ENCODE peak calls at places on chromosomes 12 and 14, in ten cellular contexts. E is activated CD8-positive, alpha-beta T cell treated with anti-CD3 and anti-CD28 coated beads for 36 hours; Y is cardiac fibroblast; S is glutamatergic neuron; B is Calu3; D is AG10803; N is OCI-LY7; P is heart left ventricle; H is nephron progenitor cell; L is fibroblast of mammary gland. V is an unnamed sample.

GRCh38 chr14:70448633-70449032 is 3.3 kb upstream of the ADAM21 start:
- DNase-seq in E (no peak), D (peak), L (peak), S (no peak), H (no peak), Y (peak), N (no peak), P (no peak), B (no peak), V (no peak)

GRCh38 chr12:92242917-92243316 is 97.3 kb upstream of the BTG1 start:
- DNase-seq in D (peak), L (peak), H (no peak), N (no peak), Y (peak), E (no peak), B (no peak), P (no peak), S (no peak), V (no peak)

GRCh38 chr12:111337371-111337770 is 31.5 kb downstream of the PHETA1 start:
- DNase-seq in E (no peak), H (no peak), L (no peak), Y (no peak), P (no peak), N (no peak), S (no peak), D (no peak), B (no peak), V (no peak)

GRCh38 chr12:17478908-17479673 is 610.9 kb downstream of the RERGL start:
- DNase-seq in S (no peak), B (no peak), P (no peak), E (no peak), D (no peak), L (no peak), Y (no peak), N (no peak), H (no peak), V (no peak)

GRCh38 chr14:22564463-22564862 is 24.6 kb downstream of the DAD1 start:
- DNase-seq in Y (no peak), S (no peak), D (no peak), B (no peak), H (no peak), L (no peak), E (no peak), P (no peak), N (no peak), V (no peak)

GRCh38 chr12:123992118-123992825 is 19.3 kb downstream of the ZNF664 start:
- DNase-seq in E (no peak), L (no peak), Y (no peak), S (no peak), P (no peak), D (no peak), H (no peak), B (no peak), N (no peak), V (no peak)

GRCh38 chr12:16788888-16789790 is 183.2 kb upstream of the LMO3 start:
- DNase-seq in D (no peak), Y (no peak), N (no peak), H (peak), S (no peak), B (no peak), L (no peak), P (no peak), E (no peak), V (no peak)

GRCh38 chr12:76470028-76470939 is 89.3 kb downstream of the OSBPL8 start:
- DNase-seq in E (peak), P (no peak), D (peak), N (no peak), S (no peak), L (peak), B (peak), Y (peak), H (no peak), V (no peak)

GRCh38 chr14:37597538-37598084 is 2.2 kb downstream of the TTC6 start:
- DNase-seq in L (peak), Y (no peak), H (peak), N (no peak), P (no peak), E (no peak), D (peak), B (no peak), S (peak), V (peak)

GRCh38 chr12:128966411-128966810 is 113.1 kb downstream of the GLT1D1 start:
- DNase-seq in L (no peak), S (no peak), D (no peak), H (no peak), Y (no peak), E (no peak), B (no peak), N (peak), P (no peak), V (no peak)

GRCh38 chr12:12029653-12030052 is 41.1 kb upstream of the BCL2L14 start:
- DNase-seq in D (no peak), H (no peak), B (no peak), E (no peak), L (no peak), Y (no peak), S (no peak), P (no peak), N (no peak), V (no peak)

GRCh38 chr12:18462437-18462836 is 201.1 kb downstream of the PIK3C2G start:
- DNase-seq in N (no peak), S (no peak), H (no peak), E (no peak), D (peak), B (no peak), P (no peak), L (peak), Y (peak), V (no peak)

GRCh38 chr12:62817556-62818271 is 117.2 kb downstream of the PPM1H start:
- DNase-seq in S (no peak), L (peak), N (no peak), P (peak), D (peak), E (no peak), H (no peak), B (no peak), Y (peak), V (no peak)
- TF ChIP-seq CTCF in S (no peak), L (no peak), N (no peak), P (peak), D (no peak), E (no peak), H (no peak), B (no peak), Y (peak), V (no peak)

GRCh38 chr12:85951823-85952222 is 77.7 kb downstream of the NTS start:
- DNase-seq in S (no peak), E (no peak), L (peak), B (no peak), H (no peak), P (no peak), Y (peak), N (no peak), D (no peak), V (no peak)
- TF ChIP-seq CTCF in S (peak), E (no peak), L (peak), B (peak), H (peak), P (no peak), Y (peak), N (peak), D (peak), V (peak)

DNA sequence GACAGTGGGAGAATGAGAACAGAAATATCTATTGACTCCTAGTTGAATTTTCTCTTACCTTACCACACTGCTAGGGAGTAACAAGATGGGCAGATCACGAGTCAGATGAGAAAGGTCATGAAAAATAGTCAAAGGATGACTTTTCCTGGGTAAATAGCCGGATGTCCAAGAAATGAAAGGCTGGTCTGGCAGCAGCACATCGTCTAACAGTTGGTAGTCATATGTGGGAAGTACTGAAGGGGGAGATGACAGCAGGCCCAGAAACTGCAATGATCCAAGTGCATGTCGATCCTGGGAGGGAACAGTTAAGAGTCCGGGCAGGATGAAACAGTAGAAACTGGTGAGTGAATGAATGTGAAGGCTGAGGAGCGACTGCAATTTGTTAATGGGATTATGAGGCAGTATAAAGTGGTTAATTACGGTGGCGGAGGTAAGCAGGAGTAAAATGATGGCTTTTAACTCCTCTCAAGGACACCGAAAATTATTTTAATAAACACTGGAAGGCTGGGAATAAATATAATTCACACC is 1.2 kb upstream of the ERC1 start:
- DNase-seq in E (no peak), S (peak), H (peak), P (peak), N (peak), D (peak), B (no peak), Y (peak), L (peak), V (peak)
- TF ChIP-seq CTCF in E (no peak), S (no peak), H (no peak), P (no peak), N (no peak), D (peak), B (no peak), Y (peak), L (no peak), V (no peak)

GRCh38 chr14:52695481-52696091 is at the start of gene ERO1A:
- DNase-seq in S (peak), B (peak), Y (peak), P (peak), N (peak), D (peak), L (peak), H (peak), E (peak), V (peak)
- TF ChIP-seq CTCF in S (no peak), B (no peak), Y (no peak), P (no peak), N (no peak), D (no peak), L (no peak), H (no peak), E (no peak), V (no peak)

GRCh38 chr12:57487597-57488396 is at the start of gene MARS1:
- DNase-seq in H (peak), D (peak), P (peak), S (peak), L (peak), B (peak), E (peak), N (peak), Y (peak), V (peak)
- TF ChIP-seq CTCF in H (no peak), D (no peak), P (no peak), S (peak), L (no peak), B (no peak), E (no peak), N (peak), Y (no peak), V (no peak)

GRCh38 chr12:27524839-27525238 is 833 bp downstream of the PPFIBP1 start:
- DNase-seq in S (no peak), H (no peak), P (no peak), N (no peak), L (peak), D (peak), Y (peak), B (no peak), E (no peak), V (peak)

GRCh38 chr12:27523305-27523641 is 733 bp upstream of the PPFIBP1 start:
- DNase-seq in S (no peak), N (no peak), H (no peak), P (no peak), Y (no peak), B (no peak), L (peak), E (no peak), D (no peak), V (no peak)

GRCh38 chr12:27524489-27524835 is 456 bp downstream of the PPFIBP1 start:
- DNase-seq in S (no peak), D (no peak), E (no peak), B (no peak), N (no peak), L (no peak), H (no peak), P (no peak), Y (no peak), V (no peak)

GRCh38 chr12:27525373-27525772 is 1.4 kb downstream of the PPFIBP1 start:
- DNase-seq in Y (peak), H (no peak), D (peak), P (no peak), E (no peak), S (no peak), L (peak), N (no peak), B (no peak), V (no peak)

DNA sequence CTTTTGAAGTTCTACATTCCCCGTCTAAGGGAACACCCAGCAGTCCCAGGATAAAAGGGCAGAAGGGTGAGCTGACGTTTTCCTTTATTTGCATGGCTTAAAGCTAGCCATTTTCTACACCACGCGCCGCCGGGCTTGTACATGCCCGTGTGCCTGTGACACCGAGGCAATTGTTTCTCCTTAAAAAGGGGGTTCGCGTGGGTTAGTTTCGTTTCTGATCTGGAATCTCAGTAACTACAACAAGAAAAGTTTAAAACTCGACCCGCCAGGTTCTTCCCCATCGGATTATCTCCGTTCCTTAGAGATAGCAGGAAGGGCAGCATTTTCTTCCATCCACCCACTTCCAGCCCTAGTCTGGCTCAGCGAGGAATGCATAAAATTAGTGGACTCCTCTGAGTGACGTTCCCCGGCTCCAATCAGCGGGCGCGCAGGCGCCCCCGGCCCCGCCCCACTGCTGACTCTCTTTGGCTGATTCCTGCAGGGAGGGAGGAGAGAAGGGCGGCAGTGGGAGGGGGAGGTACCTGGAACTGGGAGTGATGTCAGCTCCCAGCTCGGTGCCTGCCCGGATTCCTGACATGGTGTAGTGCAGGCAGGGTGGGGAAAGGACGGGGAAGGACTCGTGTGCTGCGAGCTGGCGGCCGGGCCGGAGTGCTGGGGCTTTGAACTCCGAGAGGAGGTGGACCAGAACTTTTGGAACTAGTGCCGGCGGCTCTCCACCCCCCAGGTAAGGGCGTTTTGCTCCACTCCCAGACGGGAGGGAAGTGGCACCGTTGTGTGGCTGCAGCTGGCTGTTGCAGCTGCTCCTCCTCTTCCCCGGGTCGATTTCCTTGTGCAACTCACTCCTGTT is at the start of gene PPFIBP1:
- DNase-seq in L (peak), E (peak), B (peak), Y (peak), N (peak), S (peak), P (peak), D (peak), H (peak), V (peak)
- TF ChIP-seq CTCF in L (peak), E (no peak), B (no peak), Y (peak), N (no peak), S (no peak), P (no peak), D (peak), H (no peak), V (peak)

DNA sequence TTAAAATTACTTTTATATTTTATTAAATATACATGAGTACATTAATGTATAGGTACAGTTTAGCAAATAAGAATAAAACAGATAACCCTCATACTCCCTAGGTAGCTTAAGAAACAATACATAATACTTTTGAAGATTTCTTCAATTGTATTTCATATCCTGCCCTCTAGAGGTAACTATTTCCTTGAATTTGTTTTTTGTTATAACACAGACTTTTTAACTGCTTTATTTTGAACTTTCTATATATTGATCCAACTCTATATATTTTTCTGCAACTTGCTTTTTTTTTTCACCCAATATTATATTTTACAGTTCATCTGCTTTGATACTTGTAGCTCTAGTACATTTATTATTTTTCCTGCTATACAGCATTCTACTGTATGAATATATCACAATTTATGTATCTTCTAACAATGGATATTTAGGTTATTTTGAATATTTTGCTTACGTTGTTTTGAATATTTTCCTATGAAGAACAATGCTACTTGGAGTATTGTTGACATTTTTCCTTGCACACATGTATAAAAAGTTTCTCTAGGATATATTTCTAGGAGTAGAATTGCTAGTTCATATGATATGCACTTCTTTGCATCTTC is 72.8 kb upstream of the ABCD2 start:
- DNase-seq in Y (peak), P (no peak), E (no peak), H (no peak), N (peak), B (no peak), D (peak), L (peak), S (no peak), V (no peak)
- TF ChIP-seq CTCF in Y (peak), P (peak), E (peak), H (peak), N (peak), B (no peak), D (peak), L (peak), S (peak), V (peak)

V was measured in transverse colon.